ENCODE peak calls at places on chromosomes 13 and 19, in seven cellular contexts. B is nucleus accumbens, L is T follicular helper cell, H is ELF-1, T is tibial nerve, P is fibroblast of pulmonary artery, X is mammary epithelial cell. G is an unnamed sample.

GRCh38 chr19:46678110-46678732 is 17.2 kb upstream of the DACT3 start:
- DNase-seq in B (no peak), L (peak; percentile 41), H (peak; percentile 82), T (no peak), P (peak; percentile 16), X (no peak), G (no peak)

GRCh38 chr19:10912619-10913018 is 15.8 kb downstream of the YIPF2 start:
- DNase-seq in B (no peak), L (no peak), H (no peak), T (no peak), P (no peak), X (no peak), G (no peak)

GRCh38 chr13:46687810-46688209 is 109.2 kb downstream of the ESD start:
- DNase-seq in B (no peak), L (no peak), H (peak; percentile 44), T (no peak), P (peak; percentile 56), X (peak; percentile 50), G (no peak)

GRCh38 chr19:19662866-19663291 is 597 bp downstream of the ATP13A1 start:
- DNase-seq in B (no peak), L (no peak), H (peak; percentile 50), T (no peak), P (no peak), X (no peak), G (no peak)

GRCh38 chr13:92849381-92849780 is 377.2 kb upstream of the GPC6 start:
- DNase-seq in B (no peak), L (no peak), H (no peak), T (no peak), P (no peak), X (no peak), G (no peak)

GRCh38 chr19:11902228-11902627 is 14.6 kb downstream of the ZNF69 start:
- DNase-seq in B (no peak), L (no peak), H (no peak), T (no peak), P (no peak), X (no peak), G (no peak)

GRCh38 chr13:36163809-36164308 is 32.7 kb upstream of the DCLK1 start:
- DNase-seq in B (peak; percentile 5), L (no peak), H (no peak), T (peak; percentile 84), P (peak; percentile 87), X (peak; percentile 84), G (no peak)

GRCh38 chr19:14971474-14971873 is 8.2 kb downstream of the SLC1A6 start:
- DNase-seq in B (no peak), L (no peak), H (no peak), T (no peak), P (no peak), X (no peak), G (no peak)

GRCh38 chr19:2724148-2724557 is 3.0 kb upstream of the DIRAS1 start:
- DNase-seq in B (no peak), L (no peak), H (no peak), T (no peak), P (no peak), X (no peak), G (no peak)

GRCh38 chr19:46478356-46478986 is 7.1 kb upstream of the PNMA8A start:
- DNase-seq in B (peak; percentile 84), L (no peak), H (peak; percentile 52), T (no peak), P (peak; percentile 60), X (peak; percentile 62), G (peak; percentile 56)

GRCh38 chr13:27524981-27525975 is 74.9 kb upstream of the MTIF3 start:
- DNase-seq in B (no peak), L (no peak), H (no peak), T (no peak), P (no peak), X (no peak), G (no peak)

GRCh38 chr13:75458696-75459422 is 23.1 kb downstream of the TBC1D4 start:
- DNase-seq in B (no peak), L (no peak), H (peak; percentile 20), T (no peak), P (no peak), X (peak; percentile 48), G (no peak)

GRCh38 chr19:40150170-40150569 is 41.1 kb upstream of the MAP3K10 start:
- DNase-seq in B (no peak), L (no peak), H (no peak), T (no peak), P (peak; percentile 65), X (no peak), G (no peak)

GRCh38 chr13:44191103-44191502 is 182.5 kb upstream of the SERP2 start:
- DNase-seq in B (no peak), L (no peak), H (no peak), T (no peak), P (no peak), X (no peak), G (no peak)

GRCh38 chr19:35231956-35232746 is 3.6 kb upstream of the FAM187B start:
- DNase-seq in B (no peak), L (no peak), H (no peak), T (no peak), P (no peak), X (no peak), G (no peak)

GRCh38 chr19:1269478-1270167 is 491 bp downstream of the CIRBP start:
- DNase-seq in B (peak; percentile 88), L (peak; percentile 80), H (peak; percentile 88), T (peak; percentile 72), P (peak; percentile 91), X (peak; percentile 79), G (peak; percentile 73)

G was measured in anterior cingulate cortex.